ENCODE peak calls at places on chromosome 1, in nine cellular contexts. Q, I, S, G, V, K, E, M and A are unnamed samples. For H3K4me1, the result is how much of the 10 kb centered on the place peaks cover.

GRCh38 chr1:101738475-101738874 is 258.3 kb downstream of the OLFM3 start:
- DNase-seq in M (no peak), V (no peak), K (no peak), I (no peak), Q (no peak), S (peak), E (no peak), G (peak), A (no peak)

GRCh38 chr1:1603671-1604373 is 3.9 kb upstream of the FNDC10 start:
- DNase-seq in E (no peak), Q (no peak), G (no peak), M (no peak), I (no peak), V (peak), K (no peak), S (no peak), A (no peak)

GRCh38 chr1:218985424-218985823 is 188.3 kb upstream of the LYPLAL1 start:
- DNase-seq in I (no peak), M (no peak), Q (no peak), S (no peak), G (no peak), E (no peak), K (no peak), V (no peak), A (no peak)

GRCh38 chr1:197675475-197676324 is 99.6 kb downstream of the DENND1B start:
- DNase-seq in M (peak), V (no peak), I (peak), S (peak), Q (no peak), K (peak), G (peak), E (no peak), A (no peak)

GRCh38 chr1:153616885-153617428 is 832 bp upstream of the S100A14 start:
- DNase-seq in S (no peak), K (peak), I (peak), M (no peak), V (no peak), G (peak), E (no peak), Q (no peak), A (peak)

GRCh38 chr1:101244842-101245574 is 8.2 kb downstream of the S1PR1 start:
- DNase-seq in G (no peak), I (no peak), M (no peak), K (no peak), Q (no peak), S (no peak), E (no peak), V (no peak), A (no peak)

GRCh38 chr1:223810586-223810985 is 35.2 kb downstream of the TP53BP2 start:
- DNase-seq in Q (no peak), M (no peak), V (no peak), K (no peak), G (peak), S (no peak), I (no peak), E (no peak), A (no peak)

GRCh38 chr1:111139234-111139955 is 498 bp downstream of the DRAM2 start:
- DNase-seq in I (peak), V (no peak), Q (peak), M (peak), G (peak), K (no peak), S (peak), E (no peak), A (no peak)

GRCh38 chr1:19436716-19437476 is 48.4 kb downstream of the CAPZB start:
- DNase-seq in M (peak), Q (no peak), E (no peak), K (peak), G (peak), I (no peak), V (no peak), S (peak), A (peak)

GRCh38 chr1:51877434-51878306 is 857 bp downstream of the NRDC start:
- DNase-seq in M (no peak), V (no peak), I (no peak), K (no peak), G (peak), S (peak), Q (no peak), E (no peak), A (no peak)

GRCh38 chr1:42005530-42005929 is 86.8 kb upstream of the HIVEP3 start:
- DNase-seq in S (no peak), Q (no peak), I (no peak), E (no peak), V (no peak), K (no peak), M (no peak), G (no peak), A (no peak)

GRCh38 chr1:227939791-227940771 is 7.7 kb downstream of the WNT9A start:
- DNase-seq in I (peak), S (no peak), M (no peak), V (peak), K (peak), E (peak), G (no peak), Q (no peak), A (peak)

GRCh38 chr1:95903060-95903459 is 669.0 kb downstream of the RWDD3 start:
- DNase-seq in Q (no peak), V (no peak), S (no peak), I (no peak), G (peak), M (no peak), E (no peak), K (no peak), A (no peak)

GRCh38 chr1:30126839-30127238 is 596.5 kb downstream of the MATN1 start:
- DNase-seq in G (no peak), M (no peak), I (no peak), S (no peak), K (no peak), V (no peak), E (no peak), Q (no peak), A (no peak)

GRCh38 chr1:37473431-37474050 is 839 bp upstream of the ZC3H12A start:
- DNase-seq in S (no peak), E (no peak), Q (no peak), G (no peak), V (no peak), M (peak), I (no peak), K (no peak), A (no peak)

DNA sequence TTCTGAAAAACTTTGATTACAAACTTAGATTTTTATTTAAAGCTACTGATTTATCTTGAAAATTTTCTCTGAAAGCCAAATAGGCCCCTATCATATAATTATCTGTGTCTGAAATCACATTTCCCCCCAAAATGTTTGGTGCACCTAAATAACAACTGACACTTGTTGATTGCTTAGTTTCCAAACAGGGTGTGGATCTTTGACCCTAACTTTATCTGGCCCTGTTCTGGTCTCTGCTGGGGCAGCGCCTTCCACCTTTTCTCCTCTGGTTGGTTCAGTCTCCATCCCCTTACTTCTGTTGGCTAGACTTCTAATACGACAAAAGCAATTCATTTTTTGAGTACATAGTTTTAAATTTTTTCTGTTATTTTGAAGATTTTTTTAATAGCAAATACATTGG is 10.2 kb upstream of the OTUD7B start:
- DNase-seq in M (no peak), Q (no peak), E (no peak), S (no peak), G (no peak), V (no peak), K (no peak), I (no peak), A (no peak)
- H3K27ac ChIP-seq in M (peak), Q (peak), E (no peak), S (no peak), G (no peak), V (no peak), K (no peak), I (no peak), A (no peak)

DNA sequence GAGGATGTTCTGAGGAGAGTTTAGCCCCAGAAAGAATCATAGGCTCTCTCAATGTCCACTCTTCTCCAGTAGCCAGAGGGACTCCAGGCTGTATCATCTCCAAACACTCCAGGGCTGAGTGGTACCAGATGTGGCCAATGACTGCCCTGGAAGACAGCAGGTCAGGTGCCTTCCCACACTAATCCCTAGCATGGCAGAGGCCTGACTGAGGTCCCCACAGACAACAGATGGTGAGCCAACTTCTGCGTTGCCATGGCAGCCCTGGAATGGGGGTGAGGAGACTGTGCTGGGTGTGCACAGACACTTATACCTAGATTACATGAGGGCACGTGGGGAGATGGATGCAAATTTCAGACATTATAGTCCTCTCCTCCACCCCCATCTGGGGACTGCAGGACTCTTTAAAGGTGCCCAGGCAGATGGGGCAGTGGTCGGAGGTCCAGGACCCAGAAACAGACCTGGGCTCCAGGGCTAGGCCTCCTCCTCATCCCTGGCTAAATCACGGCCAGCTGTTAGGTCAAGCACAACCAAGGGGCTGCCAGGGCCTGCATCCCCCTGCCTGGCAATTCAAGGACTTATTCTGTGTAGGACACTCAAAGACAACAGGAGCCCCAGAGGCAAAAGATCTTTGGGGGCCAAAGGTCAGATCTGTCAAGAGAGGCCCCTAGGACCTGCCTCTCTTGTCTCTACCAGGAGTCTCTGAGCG is 42.9 kb downstream of the CAMK2N1 start:
- DNase-seq in M (no peak), E (no peak), I (no peak), K (no peak), G (no peak), V (no peak), S (no peak), Q (no peak), A (no peak)
- TF ChIP-seq CTCF in M (no peak), E (no peak), I (no peak), K (no peak), G (no peak), V (no peak), S (no peak), Q (no peak), A (no peak)

DNA sequence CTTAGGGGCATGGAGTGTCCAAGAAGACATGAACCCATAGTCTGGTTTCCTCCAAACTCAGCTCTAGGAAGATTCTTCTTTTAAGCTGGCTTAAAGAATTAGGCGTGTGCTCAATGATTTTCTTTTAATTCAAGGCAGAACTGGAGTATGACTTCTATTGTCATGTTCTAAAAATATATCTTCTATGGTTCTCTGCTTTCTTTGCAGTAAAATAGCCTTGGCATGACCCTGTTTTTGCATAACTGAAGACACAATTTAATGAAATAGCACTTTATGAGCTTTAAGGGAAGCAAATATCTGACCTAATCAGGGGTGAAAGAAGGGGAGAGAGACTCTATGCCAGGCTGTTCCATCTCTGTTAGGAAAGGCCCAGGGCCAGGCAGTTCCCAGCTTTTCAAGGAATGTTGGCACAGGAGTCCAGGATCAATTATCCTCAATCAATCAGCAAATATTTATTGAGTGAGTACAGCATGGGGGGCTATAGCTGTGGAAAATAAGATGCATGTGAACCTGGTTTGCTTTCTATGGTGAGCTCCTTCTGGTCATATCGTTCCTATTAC is 7.2 kb upstream of the CSF1 start:
- DNase-seq in K (no peak), M (no peak), G (no peak), S (no peak), I (no peak), V (no peak), E (no peak), Q (no peak), A (no peak)
- H3K4me1 ChIP-seq in K (under half), M (under half), G (under half), S (under half), I (under half), V (under half), E (under half), Q (under half), A (under half)

DNA sequence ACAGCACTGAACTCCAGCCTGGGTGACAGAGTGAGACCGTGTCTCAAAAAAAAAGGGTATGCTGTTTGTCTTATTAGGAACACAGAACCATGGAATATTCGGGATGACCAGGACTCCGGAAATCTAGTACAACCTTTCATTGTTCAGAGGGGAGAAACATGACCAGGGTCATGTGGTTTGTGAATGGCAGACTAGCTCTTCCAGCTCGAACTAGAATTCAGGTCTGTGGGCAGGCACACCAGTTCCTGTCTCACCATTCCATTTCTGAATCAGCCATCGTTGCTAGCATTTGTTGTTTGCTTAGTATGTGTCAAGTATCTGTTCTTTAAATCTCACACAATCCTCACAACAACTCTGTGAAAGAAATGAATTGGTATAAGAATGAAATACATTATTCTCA is 50.9 kb downstream of the MDM4 start:
- DNase-seq in V (no peak), M (no peak), Q (no peak), S (no peak), G (no peak), K (no peak), E (no peak), I (no peak), A (no peak)
- H3K27ac ChIP-seq in V (no peak), M (no peak), Q (no peak), S (no peak), G (no peak), K (no peak), E (no peak), I (no peak), A (no peak)